ENCODE peak calls at places on chromosomes 6 and 20, in ten cellular contexts. One of them, this sample, is unnamed.

GRCh38 chr6:53413326-53413725 is 64.6 kb upstream of the ELOVL5 start:
- DNase-seq in T47D: no peak
- DNase-seq in GM04504: no peak
- DNase-seq in WTC11: no peak
- DNase-seq in C1 segment of cervical spinal cord: no peak
- DNase-seq in nephron progenitor cell: no peak
- DNase-seq in T-helper 2 cell: no peak
- DNase-seq in bronchial epithelial cell: no peak
- DNase-seq in NCI-H748 treated with DMSO at 0.1 percent for 48 hours: no peak
- DNase-seq in stimulated activated CD4-positive, alpha-beta T cell treated with anti-CD3 and anti-CD28 coated beads, Interleukin-4, amount 100 ng/mL, for 48 hours: no peak
- DNase-seq in this sample: no peak

GRCh38 chr20:34538671-34539123 is 19.8 kb upstream of the MAP1LC3A start:
- DNase-seq in T47D: peak; percentile 70
- DNase-seq in GM04504: peak; percentile 38
- DNase-seq in WTC11: peak; percentile 72
- DNase-seq in C1 segment of cervical spinal cord: no peak
- DNase-seq in nephron progenitor cell: peak; percentile 59
- DNase-seq in T-helper 2 cell: peak; percentile 16
- DNase-seq in bronchial epithelial cell: peak; percentile 48
- DNase-seq in NCI-H748 treated with DMSO at 0.1 percent for 48 hours: no peak
- DNase-seq in stimulated activated CD4-positive, alpha-beta T cell treated with anti-CD3 and anti-CD28 coated beads, Interleukin-4, amount 100 ng/mL, for 48 hours: peak; percentile 56
- DNase-seq in this sample: peak; percentile 3

GRCh38 chr6:31400467-31401289 is 2.7 kb upstream of the MICA start:
- DNase-seq in T47D: peak; percentile 65
- DNase-seq in GM04504: no peak
- DNase-seq in WTC11: peak; percentile 73
- DNase-seq in C1 segment of cervical spinal cord: no peak
- DNase-seq in nephron progenitor cell: peak; percentile 23
- DNase-seq in T-helper 2 cell: peak; percentile 56
- DNase-seq in bronchial epithelial cell: peak; percentile 46
- DNase-seq in NCI-H748 treated with DMSO at 0.1 percent for 48 hours: no peak
- DNase-seq in stimulated activated CD4-positive, alpha-beta T cell treated with anti-CD3 and anti-CD28 coated beads, Interleukin-4, amount 100 ng/mL, for 48 hours: peak; percentile 42
- DNase-seq in this sample: no peak

GRCh38 chr6:121504227-121504626 is 68.8 kb downstream of the GJA1 start:
- DNase-seq in T47D: no peak
- DNase-seq in GM04504: no peak
- DNase-seq in WTC11: no peak
- DNase-seq in C1 segment of cervical spinal cord: no peak
- DNase-seq in nephron progenitor cell: no peak
- DNase-seq in T-helper 2 cell: no peak
- DNase-seq in bronchial epithelial cell: peak; percentile 98
- DNase-seq in NCI-H748 treated with DMSO at 0.1 percent for 48 hours: no peak
- DNase-seq in stimulated activated CD4-positive, alpha-beta T cell treated with anti-CD3 and anti-CD28 coated beads, Interleukin-4, amount 100 ng/mL, for 48 hours: no peak
- DNase-seq in this sample: no peak

GRCh38 chr6:141426400-141426980 is 706.2 kb upstream of the GJE1 start:
- DNase-seq in T47D: no peak
- DNase-seq in GM04504: peak; percentile 45
- DNase-seq in WTC11: no peak
- DNase-seq in C1 segment of cervical spinal cord: no peak
- DNase-seq in nephron progenitor cell: no peak
- DNase-seq in T-helper 2 cell: no peak
- DNase-seq in bronchial epithelial cell: no peak
- DNase-seq in NCI-H748 treated with DMSO at 0.1 percent for 48 hours: no peak
- DNase-seq in stimulated activated CD4-positive, alpha-beta T cell treated with anti-CD3 and anti-CD28 coated beads, Interleukin-4, amount 100 ng/mL, for 48 hours: no peak
- DNase-seq in this sample: no peak

GRCh38 chr6:30323806-30324205 is 2.9 kb upstream of the TRIM39 start:
- DNase-seq in T47D: no peak
- DNase-seq in GM04504: no peak
- DNase-seq in WTC11: no peak
- DNase-seq in C1 segment of cervical spinal cord: no peak
- DNase-seq in nephron progenitor cell: no peak
- DNase-seq in T-helper 2 cell: no peak
- DNase-seq in bronchial epithelial cell: peak; percentile 41
- DNase-seq in NCI-H748 treated with DMSO at 0.1 percent for 48 hours: no peak
- DNase-seq in stimulated activated CD4-positive, alpha-beta T cell treated with anti-CD3 and anti-CD28 coated beads, Interleukin-4, amount 100 ng/mL, for 48 hours: no peak
- DNase-seq in this sample: no peak

GRCh38 chr6:159044899-159045727 is at the start of gene TAGAP:
- DNase-seq in T47D: peak; percentile 12
- DNase-seq in GM04504: no peak
- DNase-seq in WTC11: no peak
- DNase-seq in C1 segment of cervical spinal cord: no peak
- DNase-seq in nephron progenitor cell: no peak
- DNase-seq in T-helper 2 cell: peak; percentile 82
- DNase-seq in bronchial epithelial cell: no peak
- DNase-seq in NCI-H748 treated with DMSO at 0.1 percent for 48 hours: no peak
- DNase-seq in stimulated activated CD4-positive, alpha-beta T cell treated with anti-CD3 and anti-CD28 coated beads, Interleukin-4, amount 100 ng/mL, for 48 hours: peak; percentile 66
- DNase-seq in this sample: no peak

GRCh38 chr20:1165941-1166340 is 18.8 kb downstream of the TMEM74B start:
- DNase-seq in T47D: no peak
- DNase-seq in GM04504: no peak
- DNase-seq in WTC11: no peak
- DNase-seq in C1 segment of cervical spinal cord: no peak
- DNase-seq in nephron progenitor cell: no peak
- DNase-seq in T-helper 2 cell: no peak
- DNase-seq in bronchial epithelial cell: no peak
- DNase-seq in NCI-H748 treated with DMSO at 0.1 percent for 48 hours: no peak
- DNase-seq in stimulated activated CD4-positive, alpha-beta T cell treated with anti-CD3 and anti-CD28 coated beads, Interleukin-4, amount 100 ng/mL, for 48 hours: no peak
- DNase-seq in this sample: no peak

GRCh38 chr6:137089305-137089704 is 44.5 kb upstream of the IL20RA start:
- DNase-seq in T47D: no peak
- DNase-seq in GM04504: no peak
- DNase-seq in WTC11: no peak
- DNase-seq in C1 segment of cervical spinal cord: no peak
- DNase-seq in nephron progenitor cell: no peak
- DNase-seq in T-helper 2 cell: no peak
- DNase-seq in bronchial epithelial cell: no peak
- DNase-seq in NCI-H748 treated with DMSO at 0.1 percent for 48 hours: no peak
- DNase-seq in stimulated activated CD4-positive, alpha-beta T cell treated with anti-CD3 and anti-CD28 coated beads, Interleukin-4, amount 100 ng/mL, for 48 hours: no peak
- DNase-seq in this sample: peak; percentile 34

GRCh38 chr6:126720326-126720725 is 380.4 kb downstream of the CENPW start:
- DNase-seq in T47D: no peak
- DNase-seq in GM04504: no peak
- DNase-seq in WTC11: no peak
- DNase-seq in C1 segment of cervical spinal cord: no peak
- DNase-seq in nephron progenitor cell: no peak
- DNase-seq in T-helper 2 cell: no peak
- DNase-seq in bronchial epithelial cell: peak; percentile 22
- DNase-seq in NCI-H748 treated with DMSO at 0.1 percent for 48 hours: no peak
- DNase-seq in stimulated activated CD4-positive, alpha-beta T cell treated with anti-CD3 and anti-CD28 coated beads, Interleukin-4, amount 100 ng/mL, for 48 hours: no peak
- DNase-seq in this sample: no peak

GRCh38 chr20:25571817-25572216 is 13.5 kb downstream of the NINL start:
- DNase-seq in T47D: no peak
- DNase-seq in GM04504: no peak
- DNase-seq in WTC11: no peak
- DNase-seq in C1 segment of cervical spinal cord: no peak
- DNase-seq in nephron progenitor cell: no peak
- DNase-seq in T-helper 2 cell: no peak
- DNase-seq in bronchial epithelial cell: no peak
- DNase-seq in NCI-H748 treated with DMSO at 0.1 percent for 48 hours: no peak
- DNase-seq in stimulated activated CD4-positive, alpha-beta T cell treated with anti-CD3 and anti-CD28 coated beads, Interleukin-4, amount 100 ng/mL, for 48 hours: no peak
- DNase-seq in this sample: no peak

GRCh38 chr20:39913274-39913673 is 775.8 kb downstream of the MAFB start:
- DNase-seq in T47D: no peak
- DNase-seq in GM04504: no peak
- DNase-seq in WTC11: no peak
- DNase-seq in C1 segment of cervical spinal cord: no peak
- DNase-seq in nephron progenitor cell: no peak
- DNase-seq in T-helper 2 cell: no peak
- DNase-seq in bronchial epithelial cell: peak; percentile 58
- DNase-seq in NCI-H748 treated with DMSO at 0.1 percent for 48 hours: no peak
- DNase-seq in stimulated activated CD4-positive, alpha-beta T cell treated with anti-CD3 and anti-CD28 coated beads, Interleukin-4, amount 100 ng/mL, for 48 hours: no peak
- DNase-seq in this sample: no peak

GRCh38 chr6:22600059-22600458 is 30.7 kb downstream of the HDGFL1 start:
- DNase-seq in T47D: no peak
- DNase-seq in GM04504: no peak
- DNase-seq in WTC11: no peak
- DNase-seq in C1 segment of cervical spinal cord: no peak
- DNase-seq in nephron progenitor cell: no peak
- DNase-seq in T-helper 2 cell: no peak
- DNase-seq in bronchial epithelial cell: no peak
- DNase-seq in NCI-H748 treated with DMSO at 0.1 percent for 48 hours: no peak
- DNase-seq in stimulated activated CD4-positive, alpha-beta T cell treated with anti-CD3 and anti-CD28 coated beads, Interleukin-4, amount 100 ng/mL, for 48 hours: no peak
- DNase-seq in this sample: no peak

GRCh38 chr20:61988665-61989064 is 77.0 kb downstream of the TAF4 start:
- DNase-seq in T47D: no peak
- DNase-seq in GM04504: no peak
- DNase-seq in WTC11: no peak
- DNase-seq in C1 segment of cervical spinal cord: no peak
- DNase-seq in nephron progenitor cell: no peak
- DNase-seq in T-helper 2 cell: no peak
- DNase-seq in bronchial epithelial cell: no peak
- DNase-seq in NCI-H748 treated with DMSO at 0.1 percent for 48 hours: no peak
- DNase-seq in stimulated activated CD4-positive, alpha-beta T cell treated with anti-CD3 and anti-CD28 coated beads, Interleukin-4, amount 100 ng/mL, for 48 hours: no peak
- DNase-seq in this sample: no peak

GRCh38 chr6:139473239-139473701 is 98.8 kb upstream of the CITED2 start:
- DNase-seq in T47D: no peak
- DNase-seq in GM04504: peak; percentile 19
- DNase-seq in WTC11: peak; percentile 16
- DNase-seq in C1 segment of cervical spinal cord: no peak
- DNase-seq in nephron progenitor cell: peak; percentile 44
- DNase-seq in T-helper 2 cell: no peak
- DNase-seq in bronchial epithelial cell: no peak
- DNase-seq in NCI-H748 treated with DMSO at 0.1 percent for 48 hours: no peak
- DNase-seq in stimulated activated CD4-positive, alpha-beta T cell treated with anti-CD3 and anti-CD28 coated beads, Interleukin-4, amount 100 ng/mL, for 48 hours: no peak
- DNase-seq in this sample: no peak

GRCh38 chr6:1854296-1854695 is 244.6 kb downstream of the FOXC1 start:
- DNase-seq in T47D: no peak
- DNase-seq in GM04504: no peak
- DNase-seq in WTC11: no peak
- DNase-seq in C1 segment of cervical spinal cord: no peak
- DNase-seq in nephron progenitor cell: no peak
- DNase-seq in T-helper 2 cell: no peak
- DNase-seq in bronchial epithelial cell: no peak
- DNase-seq in NCI-H748 treated with DMSO at 0.1 percent for 48 hours: no peak
- DNase-seq in stimulated activated CD4-positive, alpha-beta T cell treated with anti-CD3 and anti-CD28 coated beads, Interleukin-4, amount 100 ng/mL, for 48 hours: no peak
- DNase-seq in this sample: no peak

GRCh38 chr20:20593447-20594170 is 118.8 kb downstream of the RALGAPA2 start:
- DNase-seq in T47D: peak; percentile 85
- DNase-seq in GM04504: peak; percentile 10
- DNase-seq in WTC11: peak; percentile 63
- DNase-seq in C1 segment of cervical spinal cord: no peak
- DNase-seq in nephron progenitor cell: peak; percentile 26
- DNase-seq in T-helper 2 cell: no peak
- DNase-seq in bronchial epithelial cell: peak; percentile 39
- DNase-seq in NCI-H748 treated with DMSO at 0.1 percent for 48 hours: peak; percentile 85
- DNase-seq in stimulated activated CD4-positive, alpha-beta T cell treated with anti-CD3 and anti-CD28 coated beads, Interleukin-4, amount 100 ng/mL, for 48 hours: no peak
- DNase-seq in this sample: peak; percentile 74

GRCh38 chr20:52242237-52243230 is 51.0 kb upstream of the ZFP64 start:
- DNase-seq in T47D: no peak
- DNase-seq in GM04504: no peak
- DNase-seq in WTC11: no peak
- DNase-seq in C1 segment of cervical spinal cord: no peak
- DNase-seq in nephron progenitor cell: no peak
- DNase-seq in T-helper 2 cell: no peak
- DNase-seq in bronchial epithelial cell: peak; percentile 13
- DNase-seq in NCI-H748 treated with DMSO at 0.1 percent for 48 hours: no peak
- DNase-seq in stimulated activated CD4-positive, alpha-beta T cell treated with anti-CD3 and anti-CD28 coated beads, Interleukin-4, amount 100 ng/mL, for 48 hours: no peak
- DNase-seq in this sample: peak; percentile 14

GRCh38 chr20:54922636-54923035 is 447.2 kb downstream of the DOK5 start:
- DNase-seq in T47D: no peak
- DNase-seq in GM04504: no peak
- DNase-seq in WTC11: no peak
- DNase-seq in C1 segment of cervical spinal cord: no peak
- DNase-seq in nephron progenitor cell: no peak
- DNase-seq in T-helper 2 cell: no peak
- DNase-seq in bronchial epithelial cell: no peak
- DNase-seq in NCI-H748 treated with DMSO at 0.1 percent for 48 hours: no peak
- DNase-seq in stimulated activated CD4-positive, alpha-beta T cell treated with anti-CD3 and anti-CD28 coated beads, Interleukin-4, amount 100 ng/mL, for 48 hours: no peak
- DNase-seq in this sample: no peak

GRCh38 chr20:61502433-61502832 is 250.4 kb downstream of the CDH4 start:
- DNase-seq in T47D: no peak
- DNase-seq in GM04504: no peak
- DNase-seq in WTC11: no peak
- DNase-seq in C1 segment of cervical spinal cord: no peak
- DNase-seq in nephron progenitor cell: no peak
- DNase-seq in T-helper 2 cell: no peak
- DNase-seq in bronchial epithelial cell: no peak
- DNase-seq in NCI-H748 treated with DMSO at 0.1 percent for 48 hours: no peak
- DNase-seq in stimulated activated CD4-positive, alpha-beta T cell treated with anti-CD3 and anti-CD28 coated beads, Interleukin-4, amount 100 ng/mL, for 48 hours: no peak
- DNase-seq in this sample: no peak

GRCh38 chr20:63692436-63693078 is 3.9 kb upstream of the TNFRSF6B start:
- DNase-seq in T47D: peak; percentile 45
- DNase-seq in GM04504: peak; percentile 19
- DNase-seq in WTC11: no peak
- DNase-seq in C1 segment of cervical spinal cord: no peak
- DNase-seq in nephron progenitor cell: no peak
- DNase-seq in T-helper 2 cell: no peak
- DNase-seq in bronchial epithelial cell: no peak
- DNase-seq in NCI-H748 treated with DMSO at 0.1 percent for 48 hours: no peak
- DNase-seq in stimulated activated CD4-positive, alpha-beta T cell treated with anti-CD3 and anti-CD28 coated beads, Interleukin-4, amount 100 ng/mL, for 48 hours: no peak
- DNase-seq in this sample: no peak

GRCh38 chr6:159640322-159640721 is 52.7 kb downstream of the SOD2 start:
- DNase-seq in T47D: no peak
- DNase-seq in GM04504: no peak
- DNase-seq in WTC11: no peak
- DNase-seq in C1 segment of cervical spinal cord: no peak
- DNase-seq in nephron progenitor cell: no peak
- DNase-seq in T-helper 2 cell: no peak
- DNase-seq in bronchial epithelial cell: no peak
- DNase-seq in NCI-H748 treated with DMSO at 0.1 percent for 48 hours: no peak
- DNase-seq in stimulated activated CD4-positive, alpha-beta T cell treated with anti-CD3 and anti-CD28 coated beads, Interleukin-4, amount 100 ng/mL, for 48 hours: no peak
- DNase-seq in this sample: no peak

GRCh38 chr6:138546733-138547185 is 47.5 kb upstream of the NHSL1 start:
- DNase-seq in T47D: no peak
- DNase-seq in GM04504: no peak
- DNase-seq in WTC11: no peak
- DNase-seq in C1 segment of cervical spinal cord: no peak
- DNase-seq in nephron progenitor cell: no peak
- DNase-seq in T-helper 2 cell: no peak
- DNase-seq in bronchial epithelial cell: peak; percentile 47
- DNase-seq in NCI-H748 treated with DMSO at 0.1 percent for 48 hours: no peak
- DNase-seq in stimulated activated CD4-positive, alpha-beta T cell treated with anti-CD3 and anti-CD28 coated beads, Interleukin-4, amount 100 ng/mL, for 48 hours: no peak
- DNase-seq in this sample: peak; percentile 30

GRCh38 chr6:150150458-150150820 is 7.6 kb downstream of the PPP1R14C start:
- DNase-seq in T47D: no peak
- DNase-seq in GM04504: no peak
- DNase-seq in WTC11: no peak
- DNase-seq in C1 segment of cervical spinal cord: no peak
- DNase-seq in nephron progenitor cell: no peak
- DNase-seq in T-helper 2 cell: no peak
- DNase-seq in bronchial epithelial cell: no peak
- DNase-seq in NCI-H748 treated with DMSO at 0.1 percent for 48 hours: no peak
- DNase-seq in stimulated activated CD4-positive, alpha-beta T cell treated with anti-CD3 and anti-CD28 coated beads, Interleukin-4, amount 100 ng/mL, for 48 hours: no peak
- DNase-seq in this sample: no peak

GRCh38 chr6:18262812-18263560 is 1.3 kb downstream of the DEK start:
- DNase-seq in T47D: peak; percentile 30
- DNase-seq in GM04504: no peak
- DNase-seq in WTC11: no peak
- DNase-seq in C1 segment of cervical spinal cord: no peak
- DNase-seq in nephron progenitor cell: no peak
- DNase-seq in T-helper 2 cell: peak; percentile 59
- DNase-seq in bronchial epithelial cell: peak; percentile 40
- DNase-seq in NCI-H748 treated with DMSO at 0.1 percent for 48 hours: peak; percentile 18
- DNase-seq in stimulated activated CD4-positive, alpha-beta T cell treated with anti-CD3 and anti-CD28 coated beads, Interleukin-4, amount 100 ng/mL, for 48 hours: peak; percentile 30
- DNase-seq in this sample: peak; percentile 13

GRCh38 chr6:138537090-138537489 is 37.8 kb upstream of the NHSL1 start:
- DNase-seq in T47D: no peak
- DNase-seq in GM04504: no peak
- DNase-seq in WTC11: no peak
- DNase-seq in C1 segment of cervical spinal cord: no peak
- DNase-seq in nephron progenitor cell: no peak
- DNase-seq in T-helper 2 cell: no peak
- DNase-seq in bronchial epithelial cell: peak; percentile 8
- DNase-seq in NCI-H748 treated with DMSO at 0.1 percent for 48 hours: no peak
- DNase-seq in stimulated activated CD4-positive, alpha-beta T cell treated with anti-CD3 and anti-CD28 coated beads, Interleukin-4, amount 100 ng/mL, for 48 hours: no peak
- DNase-seq in this sample: no peak

GRCh38 chr20:37360515-37361115 is 14.7 kb downstream of the SRC start:
- DNase-seq in T47D: no peak
- DNase-seq in GM04504: no peak
- DNase-seq in WTC11: no peak
- DNase-seq in C1 segment of cervical spinal cord: no peak
- DNase-seq in nephron progenitor cell: no peak
- DNase-seq in T-helper 2 cell: no peak
- DNase-seq in bronchial epithelial cell: no peak
- DNase-seq in NCI-H748 treated with DMSO at 0.1 percent for 48 hours: no peak
- DNase-seq in stimulated activated CD4-positive, alpha-beta T cell treated with anti-CD3 and anti-CD28 coated beads, Interleukin-4, amount 100 ng/mL, for 48 hours: no peak
- DNase-seq in this sample: no peak

GRCh38 chr6:110329348-110329728 is 28.8 kb downstream of the METTL24 start:
- DNase-seq in T47D: no peak
- DNase-seq in GM04504: no peak
- DNase-seq in WTC11: no peak
- DNase-seq in C1 segment of cervical spinal cord: no peak
- DNase-seq in nephron progenitor cell: no peak
- DNase-seq in T-helper 2 cell: no peak
- DNase-seq in bronchial epithelial cell: no peak
- DNase-seq in NCI-H748 treated with DMSO at 0.1 percent for 48 hours: no peak
- DNase-seq in stimulated activated CD4-positive, alpha-beta T cell treated with anti-CD3 and anti-CD28 coated beads, Interleukin-4, amount 100 ng/mL, for 48 hours: no peak
- DNase-seq in this sample: no peak